ENCODE peak calls at places on chromosome 10, in four cellular contexts. R is astrocyte; L is activated T-cell treated with anti-CD3 and anti-CD28 coated beads, Interleukin-2, amount 50 U/mL, for 72 hours; E is stimulated activated CD4-positive, alpha-beta T cell treated with anti-CD3 and anti-CD28 coated beads, Interleukin-4, amount 100 ng/mL, for 1 hour. V is an unnamed sample.

GRCh38 chr10:15703944-15704580 is 15.7 kb downstream of the ITGA8 start:
- DNase-seq in R (no peak), L (no peak), E (no peak), V (no peak)

GRCh38 chr10:27192284-27192683 is 37.1 kb downstream of the MASTL start:
- DNase-seq in R (peak), L (no peak), E (no peak), V (no peak)

GRCh38 chr10:70584941-70585544 is 17.5 kb downstream of the PRF1 start:
- DNase-seq in R (no peak), L (no peak), E (no peak), V (no peak)

GRCh38 chr10:14360951-14361350 is 30.2 kb upstream of the FRMD4A start:
- DNase-seq in R (no peak), L (no peak), E (no peak), V (no peak)

GRCh38 chr10:5811387-5811821 is 1.8 kb downstream of the GDI2 start:
- DNase-seq in R (peak), L (no peak), E (no peak), V (no peak)

GRCh38 chr10:94545277-94546057 is at the start of gene HELLS:
- DNase-seq in R (peak), L (peak), E (peak), V (peak)

GRCh38 chr10:19048901-19049300 is 300 bp downstream of the MALRD1 start:
- DNase-seq in R (no peak), L (no peak), E (no peak), V (no peak)

GRCh38 chr10:49526624-49527023 is 12.3 kb downstream of the ERCC6 start:
- DNase-seq in R (no peak), L (no peak), E (no peak), V (no peak)

GRCh38 chr10:34163075-34163905 is 651.8 kb downstream of the PARD3 start:
- DNase-seq in R (peak), L (no peak), E (no peak), V (no peak)

GRCh38 chr10:13376297-13376696 is 28.2 kb upstream of the SEPHS1 start:
- DNase-seq in R (no peak), L (no peak), E (no peak), V (no peak)

GRCh38 chr10:118920206-118920605 is 109.3 kb upstream of the NANOS1 start:
- DNase-seq in R (no peak), L (no peak), E (no peak), V (no peak)

GRCh38 chr10:94420998-94421397 is 18.7 kb downstream of the TBC1D12 start:
- DNase-seq in R (no peak), L (no peak), E (no peak), V (no peak)

GRCh38 chr10:72306215-72306760 is 32.6 kb downstream of the DDIT4 start:
- DNase-seq in R (no peak), L (no peak), E (no peak), V (no peak)

GRCh38 chr10:129031233-129032150 is 435.5 kb upstream of the MGMT start:
- DNase-seq in R (no peak), L (peak), E (peak), V (peak)

GRCh38 chr10:74079914-74080590 is 70.6 kb downstream of the AP3M1 start:
- DNase-seq in R (peak), L (no peak), E (no peak), V (no peak)

GRCh38 chr10:46515402-46516192 is 40.9 kb downstream of the GPRIN2 start:
- DNase-seq in R (no peak), L (no peak), E (no peak), V (peak)

GRCh38 chr10:87860156-87860795 is 3.1 kb downstream of the KLLN start:
- DNase-seq in R (peak), L (no peak), E (no peak), V (no peak)

GRCh38 chr10:7130191-7130911 is 280.5 kb downstream of the SFMBT2 start:
- DNase-seq in R (no peak), L (no peak), E (no peak), V (no peak)

GRCh38 chr10:43905502-43906236 is 257.0 kb upstream of the ZNF32 start:
- DNase-seq in R (peak), L (no peak), E (no peak), V (no peak)

GRCh38 chr10:35268791-35269257 is 67.5 kb upstream of the CCNY start:
- DNase-seq in R (peak), L (no peak), E (no peak), V (no peak)

GRCh38 chr10:102681696-102682095 is 32.5 kb downstream of the ARL3 start:
- DNase-seq in R (no peak), L (no peak), E (no peak), V (no peak)

GRCh38 chr10:125840406-125840805 is 17.1 kb downstream of the BCCIP start:
- DNase-seq in R (no peak), L (no peak), E (no peak), V (no peak)

GRCh38 chr10:87966454-87966853 is 103.0 kb downstream of the PTEN start:
- DNase-seq in R (peak), L (no peak), E (no peak), V (no peak)

GRCh38 chr10:6055929-6056328 is 6.2 kb downstream of the IL2RA start:
- DNase-seq in R (no peak), L (peak), E (no peak), V (no peak)

GRCh38 chr10:128096486-128097199 is 29.6 kb downstream of the MKI67 start:
- DNase-seq in R (no peak), L (no peak), E (no peak), V (no peak)

V was measured in progenitor cell of endocrine pancreas.